ENCODE peak calls at places on chromosomes 11 and 22, in five cellular contexts. One of them, this sample, is unnamed.

GRCh38 chr11:45528435-45528834 is 137.0 kb downstream of the CHST1 start:
- DNase-seq in EL: no peak
- DNase-seq in memory B cell: no peak
- DNase-seq in LNCaP clone FGC: no peak
- DNase-seq in T-cell: no peak
- DNase-seq in this sample: no peak

GRCh38 chr22:40637181-40638150 is 947 bp upstream of the MRTFA start:
- DNase-seq in EL: no peak
- DNase-seq in memory B cell: no peak
- DNase-seq in LNCaP clone FGC: no peak
- DNase-seq in T-cell: peak
- DNase-seq in this sample: no peak

GRCh38 chr22:49768077-49768476 is 59.6 kb downstream of the BRD1 start:
- DNase-seq in EL: no peak
- DNase-seq in memory B cell: no peak
- DNase-seq in LNCaP clone FGC: no peak
- DNase-seq in T-cell: no peak
- DNase-seq in this sample: no peak

GRCh38 chr22:35627267-35628041 is 10.3 kb upstream of the MB start:
- DNase-seq in EL: peak
- DNase-seq in memory B cell: no peak
- DNase-seq in LNCaP clone FGC: peak
- DNase-seq in T-cell: peak
- DNase-seq in this sample: peak

GRCh38 chr11:64854534-64855502 is 10.4 kb upstream of the CDC42BPG start:
- DNase-seq in EL: peak
- DNase-seq in memory B cell: no peak
- DNase-seq in LNCaP clone FGC: no peak
- DNase-seq in T-cell: peak
- DNase-seq in this sample: no peak

GRCh38 chr22:36104988-36105387 is 55.6 kb downstream of the APOL3 start:
- DNase-seq in EL: peak
- DNase-seq in memory B cell: no peak
- DNase-seq in LNCaP clone FGC: no peak
- DNase-seq in T-cell: no peak
- DNase-seq in this sample: no peak

GRCh38 chr11:118746988-118747585 is 43.9 kb downstream of the DDX6 start:
- DNase-seq in EL: no peak
- DNase-seq in memory B cell: no peak
- DNase-seq in LNCaP clone FGC: no peak
- DNase-seq in T-cell: no peak
- DNase-seq in this sample: no peak

GRCh38 chr11:1234771-1235614 is 12.1 kb downstream of the MUC5B start:
- DNase-seq in EL: no peak
- DNase-seq in memory B cell: no peak
- DNase-seq in LNCaP clone FGC: no peak
- DNase-seq in T-cell: no peak
- DNase-seq in this sample: no peak

GRCh38 chr11:38759394-38759793 is 2161.4 kb upstream of the RAG2 start:
- DNase-seq in EL: no peak
- DNase-seq in memory B cell: no peak
- DNase-seq in LNCaP clone FGC: no peak
- DNase-seq in T-cell: no peak
- DNase-seq in this sample: no peak

GRCh38 chr11:116353517-116353916 is 419.3 kb downstream of the BUD13 start:
- DNase-seq in EL: no peak
- DNase-seq in memory B cell: no peak
- DNase-seq in LNCaP clone FGC: no peak
- DNase-seq in T-cell: no peak
- DNase-seq in this sample: no peak

GRCh38 chr11:12126352-12127019 is 16.1 kb downstream of the MICAL2 start:
- DNase-seq in EL: peak
- DNase-seq in memory B cell: no peak
- DNase-seq in LNCaP clone FGC: no peak
- DNase-seq in T-cell: no peak
- DNase-seq in this sample: no peak

GRCh38 chr22:30647536-30647935 is 12.0 kb downstream of the SLC35E4 start:
- DNase-seq in EL: no peak
- DNase-seq in memory B cell: no peak
- DNase-seq in LNCaP clone FGC: no peak
- DNase-seq in T-cell: no peak
- DNase-seq in this sample: no peak

GRCh38 chr22:38866399-38867123 is 5.5 kb downstream of the CBX6 start:
- DNase-seq in EL: no peak
- DNase-seq in memory B cell: no peak
- DNase-seq in LNCaP clone FGC: no peak
- DNase-seq in T-cell: no peak
- DNase-seq in this sample: no peak

GRCh38 chr11:5686426-5686825 is 1.6 kb upstream of the TRIM5 start:
- DNase-seq in EL: no peak
- DNase-seq in memory B cell: no peak
- DNase-seq in LNCaP clone FGC: no peak
- DNase-seq in T-cell: no peak
- DNase-seq in this sample: no peak